ENCODE peak calls at places on chromosomes 2 and 18, in five cellular contexts. One of them, this sample, is unnamed.

GRCh38 chr18:5964596-5964995 is 69.3 kb upstream of the TMEM200C start:
- DNase-seq in H9: no peak
- DNase-seq in H1: no peak
- DNase-seq in neuronal stem cell: no peak
- DNase-seq in mesenchymal stem cell: no peak
- DNase-seq in this sample: no peak

GRCh38 chr2:76080154-76080553 is 369.4 kb upstream of the GCFC2 start:
- DNase-seq in H9: peak
- DNase-seq in H1: no peak
- DNase-seq in neuronal stem cell: no peak
- DNase-seq in mesenchymal stem cell: no peak
- DNase-seq in this sample: no peak

GRCh38 chr18:60040966-60041365 is 141.2 kb downstream of the PMAIP1 start:
- DNase-seq in H9: no peak
- DNase-seq in H1: no peak
- DNase-seq in neuronal stem cell: no peak
- DNase-seq in mesenchymal stem cell: no peak
- DNase-seq in this sample: no peak

GRCh38 chr2:196607073-196607472 is 32.4 kb upstream of the CCDC150 start:
- DNase-seq in H9: no peak
- DNase-seq in H1: no peak
- DNase-seq in neuronal stem cell: no peak
- DNase-seq in mesenchymal stem cell: peak
- DNase-seq in this sample: no peak

GRCh38 chr2:55957142-55957541 is 33.6 kb upstream of the EFEMP1 start:
- DNase-seq in H9: no peak
- DNase-seq in H1: no peak
- DNase-seq in neuronal stem cell: no peak
- DNase-seq in mesenchymal stem cell: no peak
- DNase-seq in this sample: no peak

GRCh38 chr2:229313591-229313990 is 42.5 kb upstream of the PID1 start:
- DNase-seq in H9: no peak
- DNase-seq in H1: no peak
- DNase-seq in neuronal stem cell: no peak
- DNase-seq in mesenchymal stem cell: peak
- DNase-seq in this sample: no peak

GRCh38 chr2:204104821-204105220 is 168.3 kb downstream of the ICOS start:
- DNase-seq in H9: no peak
- DNase-seq in H1: no peak
- DNase-seq in neuronal stem cell: no peak
- DNase-seq in mesenchymal stem cell: no peak
- DNase-seq in this sample: no peak

GRCh38 chr2:235170536-235171510 is 219.0 kb downstream of the SH3BP4 start:
- DNase-seq in H9: peak
- DNase-seq in H1: peak
- DNase-seq in neuronal stem cell: peak
- DNase-seq in mesenchymal stem cell: peak
- DNase-seq in this sample: peak

GRCh38 chr18:74512321-74513053 is 16.3 kb downstream of the CNDP2 start:
- DNase-seq in H9: peak
- DNase-seq in H1: no peak
- DNase-seq in neuronal stem cell: no peak
- DNase-seq in mesenchymal stem cell: no peak
- DNase-seq in this sample: no peak

GRCh38 chr2:182381225-182381624 is 45.6 kb downstream of the PDE1A start:
- DNase-seq in H9: no peak
- DNase-seq in H1: no peak
- DNase-seq in neuronal stem cell: no peak
- DNase-seq in mesenchymal stem cell: no peak
- DNase-seq in this sample: no peak

GRCh38 chr18:74190086-74190485 is 41.8 kb downstream of the TIMM21 start:
- DNase-seq in H9: no peak
- DNase-seq in H1: no peak
- DNase-seq in neuronal stem cell: no peak
- DNase-seq in mesenchymal stem cell: peak
- DNase-seq in this sample: no peak

GRCh38 chr2:164764996-164765395 is 76.6 kb downstream of the COBLL1 start:
- DNase-seq in H9: no peak
- DNase-seq in H1: no peak
- DNase-seq in neuronal stem cell: no peak
- DNase-seq in mesenchymal stem cell: peak
- DNase-seq in this sample: no peak

GRCh38 chr2:43478423-43479086 is 117.3 kb downstream of the THADA start:
- DNase-seq in H9: no peak
- DNase-seq in H1: no peak
- DNase-seq in neuronal stem cell: no peak
- DNase-seq in mesenchymal stem cell: no peak
- DNase-seq in this sample: no peak

GRCh38 chr2:43424262-43425207 is 171.3 kb downstream of the THADA start:
- DNase-seq in H9: no peak
- DNase-seq in H1: no peak
- DNase-seq in neuronal stem cell: no peak
- DNase-seq in mesenchymal stem cell: no peak
- DNase-seq in this sample: no peak

GRCh38 chr2:157415632-157416101 is 28.2 kb downstream of the CYTIP start:
- DNase-seq in H9: no peak
- DNase-seq in H1: no peak
- DNase-seq in neuronal stem cell: no peak
- DNase-seq in mesenchymal stem cell: no peak
- DNase-seq in this sample: no peak

GRCh38 chr2:127161176-127162136 is 54.5 kb upstream of the BIN1 start:
- DNase-seq in H9: no peak
- DNase-seq in H1: no peak
- DNase-seq in neuronal stem cell: no peak
- DNase-seq in mesenchymal stem cell: no peak
- DNase-seq in this sample: no peak

GRCh38 chr2:30287857-30288513 is 56.7 kb downstream of the LBH start:
- DNase-seq in H9: no peak
- DNase-seq in H1: no peak
- DNase-seq in neuronal stem cell: no peak
- DNase-seq in mesenchymal stem cell: no peak
- DNase-seq in this sample: no peak

GRCh38 chr18:45212186-45213039 is 402.9 kb upstream of the SLC14A2 start:
- DNase-seq in H9: peak
- DNase-seq in H1: peak
- DNase-seq in neuronal stem cell: peak
- DNase-seq in mesenchymal stem cell: peak
- DNase-seq in this sample: peak

GRCh38 chr2:29053680-29054400 is 20.5 kb downstream of the PCARE start:
- DNase-seq in H9: no peak
- DNase-seq in H1: no peak
- DNase-seq in neuronal stem cell: no peak
- DNase-seq in mesenchymal stem cell: no peak
- DNase-seq in this sample: no peak

GRCh38 chr2:58545300-58546280 is 304.5 kb upstream of the FANCL start:
- DNase-seq in H9: no peak
- DNase-seq in H1: no peak
- DNase-seq in neuronal stem cell: no peak
- DNase-seq in mesenchymal stem cell: no peak
- DNase-seq in this sample: no peak

GRCh38 chr2:215919624-215920243 is 93.6 kb downstream of the MREG start:
- DNase-seq in H9: no peak
- DNase-seq in H1: no peak
- DNase-seq in neuronal stem cell: no peak
- DNase-seq in mesenchymal stem cell: no peak
- DNase-seq in this sample: peak

GRCh38 chr2:100244881-100245605 is 77.3 kb downstream of the LONRF2 start:
- DNase-seq in H9: no peak
- DNase-seq in H1: no peak
- DNase-seq in neuronal stem cell: no peak
- DNase-seq in mesenchymal stem cell: no peak
- DNase-seq in this sample: no peak

GRCh38 chr2:115161531-115162453 is 719.4 kb downstream of the DPP10 start:
- DNase-seq in H9: peak
- DNase-seq in H1: no peak
- DNase-seq in neuronal stem cell: peak
- DNase-seq in mesenchymal stem cell: no peak
- DNase-seq in this sample: peak

GRCh38 chr18:22921762-22922161 is 11.4 kb upstream of the RBBP8 start:
- DNase-seq in H9: no peak
- DNase-seq in H1: no peak
- DNase-seq in neuronal stem cell: no peak
- DNase-seq in mesenchymal stem cell: no peak
- DNase-seq in this sample: no peak

GRCh38 chr18:58615150-58616132 is 13.4 kb downstream of the ALPK2 start:
- DNase-seq in H9: no peak
- DNase-seq in H1: no peak
- DNase-seq in neuronal stem cell: no peak
- DNase-seq in mesenchymal stem cell: no peak
- DNase-seq in this sample: no peak

GRCh38 chr2:228282371-228282770 is 100.9 kb upstream of the SPHKAP start:
- DNase-seq in H9: no peak
- DNase-seq in H1: no peak
- DNase-seq in neuronal stem cell: no peak
- DNase-seq in mesenchymal stem cell: no peak
- DNase-seq in this sample: no peak
- H2BK12ac ChIP-seq in H9: no peak
- H2BK12ac ChIP-seq in H1: no peak
- H2BK12ac ChIP-seq in neuronal stem cell: no peak
- H2BK12ac ChIP-seq in mesenchymal stem cell: no peak
- H2BK12ac ChIP-seq in this sample: no peak

DNA sequence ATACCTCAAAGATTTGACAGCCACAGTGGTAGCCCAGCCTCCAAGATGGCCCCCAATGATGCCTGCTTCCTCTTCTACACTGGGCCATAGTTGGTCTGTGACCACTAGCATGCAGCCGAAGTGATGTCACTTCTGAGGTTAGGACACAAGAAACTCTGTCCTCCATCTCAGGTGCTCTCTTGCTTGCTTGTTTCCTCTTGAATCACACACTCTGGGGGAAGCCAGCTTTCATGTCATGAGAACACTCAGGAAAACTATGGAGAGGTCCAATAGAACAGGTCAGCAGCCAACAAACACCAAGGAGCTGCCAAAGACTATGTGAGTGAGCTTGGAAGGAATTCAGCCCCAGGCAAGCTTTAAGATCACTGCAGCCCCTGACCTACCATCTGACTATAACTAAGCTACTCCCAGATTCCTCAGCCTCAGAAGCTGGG is 3.3 kb upstream of the ADAM17 start:
- DNase-seq in H9: no peak
- DNase-seq in H1: no peak
- DNase-seq in neuronal stem cell: no peak
- DNase-seq in mesenchymal stem cell: peak
- DNase-seq in this sample: peak
- H2BK12ac ChIP-seq in H9: no peak
- H2BK12ac ChIP-seq in H1: no peak
- H2BK12ac ChIP-seq in neuronal stem cell: no peak
- H2BK12ac ChIP-seq in mesenchymal stem cell: peak
- H2BK12ac ChIP-seq in this sample: no peak

GRCh38 chr18:7814754-7815315 is 247.7 kb downstream of the PTPRM start:
- DNase-seq in H9: no peak
- DNase-seq in H1: no peak
- DNase-seq in neuronal stem cell: no peak
- DNase-seq in mesenchymal stem cell: no peak
- DNase-seq in this sample: no peak
- H2BK12ac ChIP-seq in H9: no peak
- H2BK12ac ChIP-seq in H1: no peak
- H2BK12ac ChIP-seq in neuronal stem cell: no peak
- H2BK12ac ChIP-seq in mesenchymal stem cell: no peak
- H2BK12ac ChIP-seq in this sample: no peak

GRCh38 chr2:149466635-149467034 is 120.9 kb downstream of the MMADHC start:
- DNase-seq in H9: no peak
- DNase-seq in H1: no peak
- DNase-seq in neuronal stem cell: no peak
- DNase-seq in mesenchymal stem cell: peak
- DNase-seq in this sample: no peak

GRCh38 chr2:149463328-149464002 is 124.1 kb downstream of the MMADHC start:
- DNase-seq in H9: no peak
- DNase-seq in H1: no peak
- DNase-seq in neuronal stem cell: no peak
- DNase-seq in mesenchymal stem cell: no peak
- DNase-seq in this sample: no peak

GRCh38 chr2:149464396-149464795 is 123.2 kb downstream of the MMADHC start:
- DNase-seq in H9: no peak
- DNase-seq in H1: no peak
- DNase-seq in neuronal stem cell: no peak
- DNase-seq in mesenchymal stem cell: no peak
- DNase-seq in this sample: peak

GRCh38 chr2:149467461-149467860 is 120.1 kb downstream of the MMADHC start:
- DNase-seq in H9: no peak
- DNase-seq in H1: no peak
- DNase-seq in neuronal stem cell: no peak
- DNase-seq in mesenchymal stem cell: no peak
- DNase-seq in this sample: no peak

DNA sequence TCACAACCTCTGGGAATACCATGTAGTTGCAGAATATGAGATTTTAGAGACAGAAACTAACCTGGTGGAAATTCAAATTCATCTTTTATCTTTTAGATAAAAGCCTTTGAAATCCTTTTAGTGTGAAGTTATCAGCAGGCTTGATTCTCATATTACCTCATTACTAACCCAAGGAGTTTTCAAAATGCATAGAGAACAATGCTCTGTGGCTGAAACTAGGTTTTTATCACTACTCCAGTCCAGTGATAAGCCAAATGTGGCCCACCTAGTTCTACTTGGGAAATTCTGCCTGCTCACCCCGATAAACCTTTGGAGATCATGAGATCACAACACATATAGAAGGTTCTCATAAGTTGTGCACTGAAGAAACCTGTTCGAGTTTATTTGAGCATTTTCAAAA is 121.7 kb downstream of the MMADHC start:
- DNase-seq in H9: no peak
- DNase-seq in H1: no peak
- DNase-seq in neuronal stem cell: no peak
- DNase-seq in mesenchymal stem cell: no peak
- DNase-seq in this sample: no peak
- H2BK12ac ChIP-seq in H9: no peak
- H2BK12ac ChIP-seq in H1: no peak
- H2BK12ac ChIP-seq in neuronal stem cell: no peak
- H2BK12ac ChIP-seq in mesenchymal stem cell: peak
- H2BK12ac ChIP-seq in this sample: no peak